ENCODE peak calls at places on chromosomes 12 and 14, in four cellular contexts. One of them, this sample, is unnamed. For H3K4me1, the result is how much of the 10 kb centered on the place peaks cover.

GRCh38 chr12:1429980-1430379 is 164.4 kb downstream of the FBXL14 start:
- DNase-seq in upper lobe of left lung: no peak
- DNase-seq in left lung: no peak
- DNase-seq in ovary: no peak
- DNase-seq in this sample: no peak

GRCh38 chr14:21748869-21749303 is 75.3 kb upstream of the OR4E1 start:
- DNase-seq in upper lobe of left lung: no peak
- DNase-seq in left lung: no peak
- DNase-seq in ovary: no peak
- DNase-seq in this sample: no peak

GRCh38 chr12:89960011-89960507 is 251.4 kb upstream of the ATP2B1 start:
- DNase-seq in upper lobe of left lung: no peak
- DNase-seq in left lung: no peak
- DNase-seq in ovary: no peak
- DNase-seq in this sample: no peak

GRCh38 chr12:91404362-91404899 is 221.8 kb upstream of the DCN start:
- DNase-seq in upper lobe of left lung: no peak
- DNase-seq in left lung: no peak
- DNase-seq in ovary: no peak
- DNase-seq in this sample: no peak

GRCh38 chr14:76473381-76474263 is 97.7 kb downstream of the ESRRB start:
- DNase-seq in upper lobe of left lung: no peak
- DNase-seq in left lung: no peak
- DNase-seq in ovary: no peak
- DNase-seq in this sample: no peak

GRCh38 chr12:88996389-88996788 is 355.9 kb downstream of the DUSP6 start:
- DNase-seq in upper lobe of left lung: no peak
- DNase-seq in left lung: no peak
- DNase-seq in ovary: no peak
- DNase-seq in this sample: no peak

GRCh38 chr14:69532561-69533335 is 41.9 kb downstream of the CCDC177 start:
- DNase-seq in upper lobe of left lung: no peak
- DNase-seq in left lung: no peak
- DNase-seq in ovary: no peak
- DNase-seq in this sample: no peak

GRCh38 chr12:18837025-18837424 is 99.1 kb downstream of the CAPZA3 start:
- DNase-seq in upper lobe of left lung: no peak
- DNase-seq in left lung: no peak
- DNase-seq in ovary: no peak
- DNase-seq in this sample: no peak

GRCh38 chr14:89730692-89731091 is 223.8 kb downstream of the EFCAB11 start:
- DNase-seq in upper lobe of left lung: no peak
- DNase-seq in left lung: no peak
- DNase-seq in ovary: no peak
- DNase-seq in this sample: no peak

GRCh38 chr12:121697093-121697698 is 15.4 kb upstream of the TMEM120B start:
- DNase-seq in upper lobe of left lung: no peak
- DNase-seq in left lung: no peak
- DNase-seq in ovary: no peak
- DNase-seq in this sample: no peak

GRCh38 chr12:132651444-132652100 is 33.0 kb downstream of the P2RX2 start:
- DNase-seq in upper lobe of left lung: no peak
- DNase-seq in left lung: peak
- DNase-seq in ovary: no peak
- DNase-seq in this sample: no peak

GRCh38 chr14:92668266-92668973 is 80.0 kb downstream of the LGMN start:
- DNase-seq in upper lobe of left lung: no peak
- DNase-seq in left lung: peak
- DNase-seq in ovary: no peak
- DNase-seq in this sample: no peak

GRCh38 chr12:131386167-131386521 is 324.7 kb upstream of the SFSWAP start:
- DNase-seq in upper lobe of left lung: no peak
- DNase-seq in left lung: no peak
- DNase-seq in ovary: no peak
- DNase-seq in this sample: no peak

GRCh38 chr14:33070474-33070873 is 131.8 kb downstream of the NPAS3 start:
- DNase-seq in upper lobe of left lung: no peak
- DNase-seq in left lung: no peak
- DNase-seq in ovary: no peak
- DNase-seq in this sample: no peak

GRCh38 chr12:117120787-117121186 is 21.6 kb upstream of the TESC start:
- DNase-seq in upper lobe of left lung: no peak
- DNase-seq in left lung: no peak
- DNase-seq in ovary: no peak
- DNase-seq in this sample: no peak

GRCh38 chr14:104938960-104939359 is 14.3 kb downstream of the PLD4 start:
- DNase-seq in upper lobe of left lung: no peak
- DNase-seq in left lung: no peak
- DNase-seq in ovary: no peak
- DNase-seq in this sample: no peak

GRCh38 chr12:10968765-10969456 is 17.8 kb downstream of the TAS2R50 start:
- DNase-seq in upper lobe of left lung: peak
- DNase-seq in left lung: no peak
- DNase-seq in ovary: peak
- DNase-seq in this sample: no peak

GRCh38 chr14:68762944-68763831 is 29.7 kb downstream of the ZFP36L1 start:
- DNase-seq in upper lobe of left lung: no peak
- DNase-seq in left lung: no peak
- DNase-seq in ovary: peak
- DNase-seq in this sample: peak

GRCh38 chr14:89728964-89729363 is 225.6 kb downstream of the EFCAB11 start:
- DNase-seq in upper lobe of left lung: no peak
- DNase-seq in left lung: no peak
- DNase-seq in ovary: no peak
- DNase-seq in this sample: no peak

GRCh38 chr14:99733221-99733550 is 49.1 kb downstream of the CYP46A1 start:
- DNase-seq in upper lobe of left lung: no peak
- DNase-seq in left lung: no peak
- DNase-seq in ovary: no peak
- DNase-seq in this sample: no peak

GRCh38 chr12:17511369-17511768 is 578.6 kb downstream of the RERGL start:
- DNase-seq in upper lobe of left lung: no peak
- DNase-seq in left lung: no peak
- DNase-seq in ovary: no peak
- DNase-seq in this sample: no peak

GRCh38 chr12:50488801-50489200 is 16.0 kb upstream of the DIP2B start:
- DNase-seq in upper lobe of left lung: no peak
- DNase-seq in left lung: no peak
- DNase-seq in ovary: no peak
- DNase-seq in this sample: no peak

GRCh38 chr12:21577516-21577915 is 27.1 kb downstream of the GYS2 start:
- DNase-seq in upper lobe of left lung: no peak
- DNase-seq in left lung: no peak
- DNase-seq in ovary: no peak
- DNase-seq in this sample: no peak

GRCh38 chr12:31929140-31929526 is 30.1 kb upstream of the RESF1 start:
- DNase-seq in upper lobe of left lung: no peak
- DNase-seq in left lung: no peak
- DNase-seq in ovary: no peak
- DNase-seq in this sample: no peak

GRCh38 chr12:22350817-22351371 is 16.4 kb upstream of the ST8SIA1 start:
- DNase-seq in upper lobe of left lung: no peak
- DNase-seq in left lung: no peak
- DNase-seq in ovary: no peak
- DNase-seq in this sample: no peak

GRCh38 chr14:100523536-100524025 is 63.6 kb downstream of the BEGAIN start:
- DNase-seq in upper lobe of left lung: no peak
- DNase-seq in left lung: peak
- DNase-seq in ovary: no peak
- DNase-seq in this sample: peak

GRCh38 chr14:104596451-104596918 is 8.1 kb downstream of the TMEM179 start:
- DNase-seq in upper lobe of left lung: peak
- DNase-seq in left lung: peak
- DNase-seq in ovary: no peak
- DNase-seq in this sample: no peak

GRCh38 chr12:7155471-7156034 is 25.4 kb downstream of the CLSTN3 start:
- DNase-seq in upper lobe of left lung: peak
- DNase-seq in left lung: peak
- DNase-seq in ovary: no peak
- DNase-seq in this sample: no peak

GRCh38 chr12:109997393-109997792 is 1.2 kb upstream of the GIT2 start:
- DNase-seq in upper lobe of left lung: no peak
- DNase-seq in left lung: no peak
- DNase-seq in ovary: no peak
- DNase-seq in this sample: no peak
- H3K4me1 ChIP-seq in upper lobe of left lung: under half
- H3K4me1 ChIP-seq in left lung: half or more
- H3K4me1 ChIP-seq in ovary: under half
- H3K4me1 ChIP-seq in this sample: under half

DNA sequence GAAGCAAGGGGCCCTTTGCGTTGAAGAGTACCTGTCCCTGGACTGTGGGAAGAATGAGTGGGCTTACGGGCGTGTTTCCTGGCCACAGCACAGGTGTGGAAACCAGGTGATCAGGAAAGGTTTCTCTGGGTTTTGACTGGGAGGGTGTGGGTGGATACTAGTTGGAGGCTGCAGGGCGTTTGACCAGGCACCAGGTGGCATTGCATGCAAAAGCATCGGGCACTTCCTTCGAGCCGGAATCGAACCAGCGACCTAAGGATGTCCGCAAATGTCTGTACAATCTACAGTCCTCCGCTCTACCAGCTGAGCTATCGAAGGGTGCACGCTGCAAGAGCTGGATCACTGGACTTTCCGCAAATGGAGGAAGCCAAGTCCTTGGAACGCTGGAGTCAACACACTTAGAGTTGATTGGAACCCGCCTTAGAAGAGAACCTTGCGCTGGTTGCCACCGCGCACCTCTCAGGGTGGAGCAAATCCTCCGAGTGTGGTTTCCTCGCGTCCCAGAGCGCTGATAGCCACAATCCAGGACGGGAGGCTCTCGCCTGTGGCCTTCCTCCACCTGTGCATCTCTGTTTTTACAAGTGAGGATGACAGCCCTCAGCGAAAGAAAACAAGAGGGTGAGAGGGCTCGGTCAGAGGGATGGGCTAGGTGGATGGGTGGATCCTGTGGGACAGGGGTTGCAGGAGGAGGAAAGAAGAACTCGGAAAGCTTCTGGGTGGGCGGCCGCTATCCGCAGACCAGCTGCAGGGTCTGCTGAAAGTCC is 21.2 kb upstream of the RNASE4 start:
- DNase-seq in upper lobe of left lung: no peak
- DNase-seq in left lung: peak
- DNase-seq in ovary: peak
- DNase-seq in this sample: peak
- TF ChIP-seq CTCF in upper lobe of left lung: peak
- TF ChIP-seq CTCF in left lung: peak
- TF ChIP-seq CTCF in ovary: peak
- TF ChIP-seq CTCF in this sample: peak

DNA sequence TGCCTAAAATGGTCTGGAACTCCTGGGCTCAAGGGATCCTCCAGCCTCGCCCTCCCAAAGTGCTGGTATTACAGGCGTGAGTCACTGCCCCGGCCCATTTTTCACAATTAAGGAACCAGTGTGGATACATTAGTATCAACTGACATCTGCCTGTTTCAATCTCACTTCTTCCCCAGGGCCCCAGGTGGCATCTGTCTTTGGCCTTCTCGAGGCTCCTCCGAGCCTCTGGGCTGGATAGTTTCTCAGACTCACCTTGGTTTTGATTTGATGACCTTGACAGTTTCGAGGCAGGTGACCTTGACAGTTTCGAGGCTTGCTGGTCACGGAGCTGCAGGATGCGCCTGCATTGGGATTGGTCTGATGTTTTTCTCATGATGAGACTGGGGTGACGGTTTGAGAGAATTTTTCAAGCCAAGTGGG is 41.0 kb upstream of the NCOR2 start:
- DNase-seq in upper lobe of left lung: no peak
- DNase-seq in left lung: no peak
- DNase-seq in ovary: no peak
- DNase-seq in this sample: no peak
- H3K4me3 ChIP-seq in upper lobe of left lung: no peak
- H3K4me3 ChIP-seq in left lung: no peak
- H3K4me3 ChIP-seq in ovary: no peak
- H3K4me3 ChIP-seq in this sample: no peak

GRCh38 chr14:37376944-37377609 is 179.3 kb downstream of the MIPOL1 start:
- DNase-seq in upper lobe of left lung: no peak
- DNase-seq in left lung: no peak
- DNase-seq in ovary: no peak
- DNase-seq in this sample: no peak

DNA sequence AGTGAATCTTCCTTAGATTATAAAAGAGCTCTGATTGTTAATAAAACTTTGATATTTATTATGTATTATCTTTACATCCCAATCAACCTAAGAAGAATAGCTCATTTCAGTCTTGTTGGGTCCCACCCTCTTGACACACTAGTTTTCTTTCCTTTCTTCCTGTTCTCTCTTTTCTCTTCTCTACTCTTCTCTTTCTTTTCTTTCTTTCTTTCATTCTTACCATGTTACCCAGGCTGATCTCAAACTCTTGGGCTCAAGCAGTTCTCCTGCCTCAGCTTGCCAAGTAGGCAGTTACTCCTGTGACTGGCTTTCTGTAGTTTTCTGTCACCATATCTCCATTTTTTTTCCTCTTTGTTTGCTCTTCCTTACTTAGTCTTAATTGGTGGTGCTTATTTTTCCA is 177.8 kb downstream of the MIPOL1 start:
- DNase-seq in upper lobe of left lung: no peak
- DNase-seq in left lung: no peak
- DNase-seq in ovary: no peak
- DNase-seq in this sample: no peak
- H3K4me1 ChIP-seq in upper lobe of left lung: under half
- H3K4me1 ChIP-seq in left lung: under half
- H3K4me1 ChIP-seq in ovary: under half
- H3K4me1 ChIP-seq in this sample: under half

GRCh38 chr14:50340045-50340444 is 27.9 kb downstream of the DMAC2L start:
- DNase-seq in upper lobe of left lung: no peak
- DNase-seq in left lung: no peak
- DNase-seq in ovary: no peak
- DNase-seq in this sample: no peak

GRCh38 chr14:50340945-50341344 is 28.8 kb downstream of the DMAC2L start:
- DNase-seq in upper lobe of left lung: peak
- DNase-seq in left lung: no peak
- DNase-seq in ovary: no peak
- DNase-seq in this sample: no peak

GRCh38 chr14:50344116-50344775 is 32.1 kb downstream of the DMAC2L start:
- DNase-seq in upper lobe of left lung: no peak
- DNase-seq in left lung: no peak
- DNase-seq in ovary: no peak
- DNase-seq in this sample: no peak

GRCh38 chr14:50343424-50343823 is 31.3 kb downstream of the DMAC2L start:
- DNase-seq in upper lobe of left lung: no peak
- DNase-seq in left lung: no peak
- DNase-seq in ovary: no peak
- DNase-seq in this sample: no peak

GRCh38 chr14:50342211-50343080 is 30.3 kb downstream of the DMAC2L start:
- DNase-seq in upper lobe of left lung: no peak
- DNase-seq in left lung: no peak
- DNase-seq in ovary: peak
- DNase-seq in this sample: peak
- TF ChIP-seq CTCF in upper lobe of left lung: peak
- TF ChIP-seq CTCF in left lung: no peak
- TF ChIP-seq CTCF in ovary: peak
- TF ChIP-seq CTCF in this sample: no peak

GRCh38 chr14:103502877-103503276 is 19.8 kb downstream of the CKB start:
- DNase-seq in upper lobe of left lung: no peak
- DNase-seq in left lung: no peak
- DNase-seq in ovary: no peak
- DNase-seq in this sample: no peak
- H3K4me3 ChIP-seq in upper lobe of left lung: no peak
- H3K4me3 ChIP-seq in left lung: no peak
- H3K4me3 ChIP-seq in ovary: no peak
- H3K4me3 ChIP-seq in this sample: no peak